ENCODE peak calls at places on chromosomes 6 and 20, in ten cellular contexts. P is pancreas, V is ELR, B is activated T-cell treated with anti-CD3 and anti-CD28 coated beads for 48 hours, S is left lung, X is A549, L is right atrium auricular region, F is mesendoderm, M is heart left ventricle, R is IMR-90. U is an unnamed sample.

GRCh38 chr6:151637814-151638213 is 144.0 kb downstream of the CCDC170 start:
- DNase-seq in L (no peak), M (no peak), V (no peak), B (no peak), F (no peak), P (no peak), S (no peak), R (no peak), X (no peak), U (no peak)

GRCh38 chr6:22582806-22583205 is 13.4 kb downstream of the HDGFL1 start:
- DNase-seq in S (no peak), R (peak), X (no peak), B (no peak), F (no peak), M (no peak), L (no peak), V (no peak), P (no peak), U (no peak)

GRCh38 chr6:149913542-149914240 is 9.2 kb downstream of the RAET1G start:
- DNase-seq in X (no peak), F (no peak), V (no peak), L (no peak), S (no peak), M (no peak), R (no peak), P (no peak), B (no peak), U (no peak)

GRCh38 chr20:50129662-50130345 is 16.9 kb upstream of the UBE2V1 start:
- DNase-seq in S (no peak), X (peak), L (no peak), P (no peak), R (peak), M (no peak), F (peak), V (peak), B (no peak), U (no peak)

GRCh38 chr6:36848658-36849441 is 9.6 kb upstream of the CPNE5 start:
- DNase-seq in X (no peak), S (peak), P (peak), V (no peak), M (peak), F (peak), R (no peak), B (no peak), L (no peak), U (no peak)

GRCh38 chr6:117194978-117195377 is 70.4 kb upstream of the VGLL2 start:
- DNase-seq in P (no peak), R (no peak), L (no peak), S (no peak), M (no peak), B (no peak), F (no peak), X (no peak), V (no peak), U (no peak)

GRCh38 chr6:130783416-130784107 is 43.6 kb upstream of the SMLR1 start:
- DNase-seq in P (no peak), F (no peak), V (no peak), M (no peak), R (no peak), S (no peak), X (no peak), B (no peak), L (no peak), U (no peak)

GRCh38 chr6:101826678-101827077 is 433.2 kb downstream of the GRIK2 start:
- DNase-seq in M (no peak), R (no peak), V (no peak), L (no peak), S (no peak), F (no peak), P (no peak), X (no peak), B (no peak), U (no peak)

GRCh38 chr6:167770291-167770955 is 56.3 kb upstream of the AFDN start:
- DNase-seq in X (no peak), R (no peak), M (no peak), S (no peak), V (no peak), P (no peak), B (no peak), L (no peak), F (no peak), U (no peak)

GRCh38 chr6:30720738-30721197 is 616 bp downstream of the TUBB start:
- DNase-seq in R (peak), V (peak), M (peak), S (peak), L (peak), F (peak), B (no peak), P (peak), X (peak), U (no peak)

GRCh38 chr6:125789576-125790402 is 971 bp upstream of the NCOA7 start:
- DNase-seq in F (peak), M (peak), R (peak), P (peak), B (peak), X (peak), V (peak), S (peak), L (no peak), U (no peak)

GRCh38 chr20:49717693-49718092 is 4.0 kb upstream of the B4GALT5 start:
- DNase-seq in L (no peak), P (no peak), B (no peak), F (peak), S (no peak), R (peak), M (no peak), V (peak), X (no peak), U (no peak)

GRCh38 chr6:20084411-20084810 is 127.9 kb downstream of the MBOAT1 start:
- DNase-seq in M (no peak), S (no peak), F (no peak), P (no peak), R (no peak), B (no peak), X (no peak), V (no peak), L (no peak), U (no peak)

GRCh38 chr6:149458196-149458595 is 26.6 kb downstream of the ZC3H12D start:
- DNase-seq in R (peak), B (no peak), V (peak), M (no peak), S (peak), F (no peak), L (no peak), P (no peak), X (no peak), U (no peak)

GRCh38 chr6:146915671-146916127 is 288.5 kb upstream of the STXBP5 start:
- DNase-seq in F (no peak), M (no peak), R (peak), B (no peak), L (no peak), X (peak), V (peak), S (no peak), P (no peak), U (no peak)

GRCh38 chr20:58511364-58511763 is 3.8 kb downstream of the APCDD1L start:
- DNase-seq in S (no peak), X (peak), M (no peak), R (peak), F (no peak), V (peak), L (no peak), P (no peak), B (no peak), U (no peak)

GRCh38 chr6:168377481-168377850 is 57.9 kb upstream of the DACT2 start:
- DNase-seq in R (no peak), B (no peak), P (no peak), L (no peak), X (no peak), M (peak), F (no peak), V (no peak), S (no peak), U (no peak)